ENCODE peak calls at places on chromosomes 5 and 9, in four cellular contexts. J, T, U and H are unnamed samples.
A peak's percentile ranks its signal among the peaks of the same experiment; 100 is the strongest.

GRCh38 chr9:86854898-86855523 is 92.3 kb downstream of the GAS1 start:
- DNase-seq in U (no peak), T (peak; percentile 80), J (peak; percentile 87), H (no peak)

GRCh38 chr9:37146372-37146771 is 26.0 kb downstream of the ZCCHC7 start:
- DNase-seq in U (no peak), J (no peak), T (no peak), H (no peak)

GRCh38 chr5:110916373-110917049 is 155.0 kb upstream of the TSLP start:
- DNase-seq in J (peak; percentile 89), T (no peak), U (no peak), H (no peak)

GRCh38 chr9:94802795-94803194 is 76.3 kb downstream of the AOPEP start:
- DNase-seq in U (no peak), J (no peak), T (no peak), H (no peak)

GRCh38 chr5:83827111-83827541 is 106.5 kb upstream of the HAPLN1 start:
- DNase-seq in U (no peak), J (no peak), T (no peak), H (no peak)

GRCh38 chr5:83493644-83494043 is 22.1 kb downstream of the VCAN start:
- DNase-seq in U (no peak), J (no peak), T (no peak), H (no peak)

GRCh38 chr9:125495137-125496119 is 211.6 kb downstream of the MAPKAP1 start:
- DNase-seq in T (no peak), J (no peak), U (no peak), H (no peak)

GRCh38 chr9:126523621-126524111 is 90.1 kb upstream of the LMX1B start:
- DNase-seq in T (no peak), U (no peak), J (no peak), H (no peak)

GRCh38 chr5:96729156-96729555 is 67.0 kb downstream of the CAST start:
- DNase-seq in U (no peak), J (no peak), T (no peak), H (no peak)

GRCh38 chr9:91180240-91180929 is 181.3 kb downstream of the AUH start:
- DNase-seq in U (peak; percentile 56), T (no peak), J (no peak), H (peak; percentile 53)

GRCh38 chr9:106701611-106702010 is 161.4 kb upstream of the ZNF462 start:
- DNase-seq in U (no peak), T (no peak), J (no peak), H (no peak)

GRCh38 chr9:95516736-95517558 is at the start of gene PTCH1:
- DNase-seq in J (no peak), T (peak; percentile 47), U (no peak), H (peak; percentile 83)

GRCh38 chr9:7844283-7844682 is 44.7 kb upstream of the DMAC1 start:
- DNase-seq in J (no peak), U (no peak), T (no peak), H (no peak)

GRCh38 chr5:80745490-80745889 is 90.7 kb upstream of the DHFR start:
- DNase-seq in T (no peak), U (no peak), J (no peak), H (no peak)

GRCh38 chr5:96984506-96985192 is 48.8 kb downstream of the LNPEP start:
- DNase-seq in T (no peak), J (no peak), U (no peak), H (no peak)

GRCh38 chr9:68560131-68560844 is 19.6 kb upstream of the TMEM252 start:
- DNase-seq in J (peak; percentile 39), T (peak; percentile 37), U (peak; percentile 84), H (no peak)

GRCh38 chr5:78637468-78637867 is 11.1 kb downstream of the LHFPL2 start:
- DNase-seq in U (no peak), T (no peak), J (no peak), H (no peak)

GRCh38 chr5:90099099-90099498 is 310.5 kb downstream of the CETN3 start:
- DNase-seq in T (no peak), J (no peak), U (no peak), H (no peak)

GRCh38 chr5:138503487-138504270 is 38.4 kb downstream of the EGR1 start:
- DNase-seq in T (no peak), J (peak; percentile 46), U (no peak), H (no peak)

GRCh38 chr9:4465910-4466309 is 24.4 kb upstream of the SLC1A1 start:
- DNase-seq in T (no peak), J (no peak), U (no peak), H (no peak)

GRCh38 chr9:28720746-28721145 is 1147.5 kb upstream of the C9orf72 start:
- DNase-seq in J (no peak), T (no peak), U (no peak), H (no peak)

GRCh38 chr9:135334953-135335460 is 144.6 kb upstream of the PPP1R26 start:
- DNase-seq in J (no peak), T (no peak), U (peak; percentile 57), H (peak; percentile 47)

DNA sequence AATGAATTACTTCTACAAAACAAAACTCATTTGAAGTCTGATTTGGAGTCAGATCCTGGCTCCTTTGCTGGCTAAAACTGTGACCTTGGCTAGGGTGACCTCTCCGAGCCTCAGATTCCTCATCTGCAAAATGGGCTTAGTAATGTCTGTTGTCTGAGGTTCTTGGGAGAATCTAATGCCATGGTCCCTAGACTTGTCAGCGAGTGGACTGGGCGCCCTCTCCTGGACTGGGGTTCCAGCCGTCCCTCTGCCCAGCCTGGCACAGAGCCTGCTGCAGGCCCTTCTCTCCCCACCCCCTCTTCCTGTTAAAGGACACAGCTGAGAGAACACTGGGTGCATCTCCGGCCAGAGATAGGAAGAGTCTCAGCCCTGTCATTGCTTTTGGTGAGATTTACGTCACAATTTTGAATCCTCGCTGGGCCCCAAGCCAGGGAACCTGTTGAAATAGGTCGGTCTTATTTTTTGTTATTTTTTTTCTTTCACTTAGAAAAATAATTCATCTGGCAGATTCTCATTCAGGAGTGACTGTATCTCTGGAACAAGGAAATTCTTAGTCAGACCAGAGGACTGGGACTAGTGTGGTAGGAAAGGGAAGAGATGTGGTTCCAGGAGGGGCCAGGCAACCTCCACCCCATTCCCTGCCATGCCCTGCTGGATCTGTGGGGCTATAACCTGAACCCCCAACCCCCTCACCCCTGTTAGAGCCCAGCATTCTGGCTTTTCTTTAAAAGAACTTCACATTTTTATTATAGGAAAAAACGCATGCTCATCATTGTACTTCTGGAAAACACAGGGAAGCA is 48.2 kb upstream of the RPL26L1 start:
- DNase-seq in U (peak; percentile 91), J (no peak), T (peak; percentile 40), H (no peak)
- TF ChIP-seq CTCF in U (no peak), J (peak; percentile 35), T (no peak), H (peak; percentile 41)

GRCh38 chr5:54160329-54160728 is 150.0 kb downstream of the ARL15 start:
- DNase-seq in U (no peak), J (no peak), T (no peak), H (no peak)

GRCh38 chr5:54162184-54162583 is 148.2 kb downstream of the ARL15 start:
- DNase-seq in J (no peak), T (no peak), U (no peak), H (no peak)

GRCh38 chr5:54159837-54160215 is 150.5 kb downstream of the ARL15 start:
- DNase-seq in U (no peak), T (no peak), J (no peak), H (no peak)

GRCh38 chr5:54159153-54159836 is 151.1 kb downstream of the ARL15 start:
- DNase-seq in J (no peak), T (no peak), U (no peak), H (no peak)
- TF ChIP-seq CTCF in J (no peak), T (no peak), U (no peak), H (no peak)

GRCh38 chr5:95317687-95318086 is 32.8 kb upstream of the MCTP1 start:
- DNase-seq in J (no peak), T (no peak), U (no peak), H (no peak)

GRCh38 chr5:95317085-95317484 is 32.2 kb upstream of the MCTP1 start:
- DNase-seq in U (no peak), J (no peak), T (no peak), H (no peak)
- TF ChIP-seq CTCF in U (no peak), J (no peak), T (no peak), H (peak; percentile 50)

DNA sequence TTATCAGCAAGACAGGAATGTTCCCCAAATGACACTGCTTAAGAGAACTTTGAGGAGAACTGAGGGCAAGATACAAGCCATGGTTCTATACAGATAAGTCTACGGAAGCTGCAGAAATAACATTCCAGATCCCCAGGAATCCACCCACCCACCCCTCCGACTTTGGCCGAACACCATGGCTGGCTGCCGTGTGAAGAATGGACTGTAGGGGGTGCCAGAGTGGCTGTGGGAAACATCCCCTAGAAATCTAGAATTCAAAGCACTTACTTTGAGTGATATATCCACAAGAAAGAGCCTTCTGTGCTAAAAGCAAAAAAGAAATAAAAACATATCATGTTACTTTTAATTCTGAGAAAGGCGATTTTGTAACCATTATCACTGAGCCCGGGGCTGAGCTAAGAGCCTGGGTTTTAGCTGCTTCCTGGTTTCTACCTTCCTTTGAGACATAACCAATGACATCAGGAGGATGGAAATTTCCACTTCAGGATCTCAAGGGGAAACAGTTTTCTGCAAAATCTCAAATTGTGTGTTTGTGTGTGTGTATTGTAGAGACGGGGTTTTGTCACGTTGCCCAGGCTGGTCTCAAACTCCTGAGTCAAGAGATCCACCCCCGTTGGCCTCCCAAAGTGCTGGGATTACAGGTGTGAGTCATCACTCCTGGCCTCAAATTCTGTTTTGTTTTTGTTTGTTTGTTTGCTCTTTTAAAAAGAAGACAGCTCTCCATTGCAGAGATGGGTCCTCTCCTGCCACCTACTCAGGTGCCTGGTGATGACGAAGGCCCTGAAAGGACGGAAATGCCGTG is 36.4 kb downstream of the GGTA1 start:
- DNase-seq in J (no peak), U (peak; percentile 82), T (peak; percentile 28), H (no peak)
- TF ChIP-seq CTCF in J (peak; percentile 65), U (peak; percentile 71), T (peak; percentile 39), H (peak; percentile 81)

GRCh38 chr5:2899311-2899710 is 147.8 kb upstream of the IRX2 start:
- DNase-seq in T (no peak), U (peak; percentile 17), J (no peak), H (peak; percentile 40)

GRCh38 chr5:2901511-2901910 is 150.0 kb upstream of the IRX2 start:
- DNase-seq in J (no peak), U (no peak), T (no peak), H (no peak)

GRCh38 chr5:2898661-2899060 is 147.2 kb upstream of the IRX2 start:
- DNase-seq in U (peak; percentile 45), T (no peak), J (no peak), H (peak; percentile 45)

GRCh38 chr5:2901096-2901495 is 149.6 kb upstream of the IRX2 start:
- DNase-seq in T (no peak), J (no peak), U (peak; percentile 46), H (peak; percentile 34)

GRCh38 chr5:2900360-2900759 is 148.9 kb upstream of the IRX2 start:
- DNase-seq in T (no peak), J (no peak), U (no peak), H (no peak)
- TF ChIP-seq CTCF in T (no peak), J (no peak), U (no peak), H (no peak)

DNA sequence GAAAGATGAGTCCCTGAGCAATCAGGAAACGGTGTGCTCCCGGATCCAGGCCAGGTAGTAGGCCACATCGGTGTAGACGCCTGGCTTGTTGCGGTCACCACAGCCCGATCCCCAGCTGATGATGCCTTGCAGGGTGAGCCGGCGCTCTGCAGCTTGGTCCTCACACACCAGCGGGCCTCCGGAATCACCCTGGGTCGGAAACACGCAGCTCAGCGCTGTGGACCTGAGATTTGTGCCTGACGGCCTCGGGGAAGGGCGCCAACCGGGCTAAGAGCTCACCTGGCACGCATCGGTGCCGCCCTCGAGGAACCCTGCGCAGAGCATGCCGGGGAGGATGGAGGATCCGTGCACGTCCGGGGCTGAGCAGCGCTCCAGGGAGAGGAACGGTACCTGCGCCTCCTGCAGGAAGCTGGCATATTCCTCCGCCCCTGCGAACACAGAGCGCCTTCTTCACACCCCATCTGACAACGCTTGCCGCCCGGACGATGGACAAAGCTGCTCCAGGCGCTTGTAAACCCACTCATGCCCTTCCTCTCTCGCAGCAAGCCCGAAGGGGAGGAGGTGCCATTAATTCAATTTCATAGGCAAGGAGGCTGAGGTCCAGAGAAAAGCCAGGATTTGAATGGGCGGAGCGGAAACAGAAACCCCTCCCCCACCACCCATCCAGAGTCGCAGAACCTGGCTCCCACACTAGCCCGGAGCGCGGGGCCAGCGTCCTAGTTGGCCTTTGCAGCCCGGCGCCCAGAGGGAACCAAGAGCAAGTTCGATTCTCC is 2.0 kb upstream of the PFN3 start:
- DNase-seq in U (no peak), T (peak; percentile 83), J (no peak), H (peak; percentile 82)
- TF ChIP-seq CTCF in U (no peak), T (no peak), J (peak; percentile 59), H (peak; percentile 68)